ENCODE peak calls at places on chromosomes 2 and 18, in six cellular contexts. G is activated CD8-positive, alpha-beta memory T cell treated with anti-CD3 and anti-CD28 coated beads for 1 hour; E is activated T-helper 1 cell treated with Interleukin-2 at 50 U/mL for 16 hours; K is activated naive CD8-positive, alpha-beta T cell treated with anti-CD3 and anti-CD28 coated beads, Interleukin-2, amount 10 ng/mL, durations not matched to agents 7 days and 5 days; J is GM03348; F is effector CD4-positive, alpha-beta T cell. S is an unnamed sample.

GRCh38 chr2:240567872-240568677 is at the start of gene RNPEPL1:
- DNase-seq in G (no peak), J (peak; percentile 88), F (peak; percentile 46), E (peak; percentile 52), K (peak; percentile 81), S (peak; percentile 5)

GRCh38 chr2:138391956-138392355 is 109.6 kb upstream of the SPOPL start:
- DNase-seq in K (no peak), G (no peak), J (no peak), F (no peak), E (no peak), S (no peak)

GRCh38 chr2:217168396-217168795 is 308.5 kb upstream of the TNP1 start:
- DNase-seq in G (no peak), J (no peak), F (no peak), E (no peak), K (no peak), S (no peak)

GRCh38 chr2:209817818-209818420 is 46.3 kb downstream of the UNC80 start:
- DNase-seq in E (no peak), K (no peak), F (no peak), G (no peak), J (no peak), S (no peak)

GRCh38 chr2:171227066-171227782 is 66.5 kb upstream of the TLK1 start:
- DNase-seq in J (peak; percentile 17), K (no peak), E (no peak), G (no peak), F (no peak), S (no peak)

GRCh38 chr2:37631698-37632097 is 39.7 kb downstream of the CDC42EP3 start:
- DNase-seq in F (no peak), K (no peak), E (no peak), G (no peak), J (no peak), S (no peak)

GRCh38 chr18:59249186-59249774 is 24.0 kb downstream of the RAX start:
- DNase-seq in G (no peak), K (no peak), F (no peak), E (no peak), J (peak; percentile 85), S (no peak)

GRCh38 chr18:23229472-23229871 is 94.2 kb downstream of the CABLES1 start:
- DNase-seq in G (no peak), K (no peak), E (no peak), J (peak; percentile 47), F (no peak), S (no peak)

GRCh38 chr18:37547196-37547595 is 18.4 kb downstream of the CELF4 start:
- DNase-seq in K (no peak), G (no peak), J (no peak), E (no peak), F (no peak), S (no peak)

GRCh38 chr2:145657265-145657664 is 1137.3 kb upstream of the ZEB2 start:
- DNase-seq in J (no peak), G (no peak), K (no peak), F (no peak), E (no peak), S (no peak)

GRCh38 chr2:216692636-216693413 is 2.5 kb downstream of the IGFBP5 start:
- DNase-seq in K (peak; percentile 89), E (no peak), G (no peak), J (peak; percentile 89), F (no peak), S (peak; percentile 90)

S was measured in gastrocnemius medialis.